ENCODE peak calls at places on chromosome 7, in nine cellular contexts. E, H, C, Z, R, V, F, L and K are unnamed samples.

GRCh38 chr7:145088111-145088745 is 252.4 kb upstream of the TPK1 start:
- DNase-seq in E (no peak), H (no peak), C (no peak), Z (no peak), R (no peak), V (no peak), F (no peak), L (no peak), K (no peak)

GRCh38 chr7:47663239-47663638 is 81.3 kb upstream of the TNS3 start:
- DNase-seq in E (no peak), H (no peak), C (no peak), Z (no peak), R (no peak), V (no peak), F (no peak), L (no peak), K (no peak)

GRCh38 chr7:11650030-11650429 is 182.0 kb downstream of the THSD7A start:
- DNase-seq in E (peak; percentile 15), H (no peak), C (no peak), Z (no peak), R (no peak), V (no peak), F (peak; percentile 72), L (no peak), K (no peak)

GRCh38 chr7:112630565-112630964 is 149.8 kb downstream of the LSMEM1 start:
- DNase-seq in E (no peak), H (no peak), C (no peak), Z (no peak), R (no peak), V (no peak), F (peak; percentile 78), L (no peak), K (no peak)

GRCh38 chr7:405489-406211 is 114.0 kb downstream of the PDGFA start:
- DNase-seq in E (no peak), H (no peak), C (no peak), Z (no peak), R (no peak), V (no peak), F (no peak), L (no peak), K (no peak)

GRCh38 chr7:105581066-105581811 is at the start of gene EFCAB10:
- DNase-seq in E (no peak), H (peak; percentile 73), C (peak; percentile 63), Z (peak; percentile 92), R (peak; percentile 77), V (peak; percentile 79), F (peak; percentile 54), L (peak; percentile 82), K (peak; percentile 77)

GRCh38 chr7:45026984-45027773 is 27.2 kb downstream of the CCM2 start:
- DNase-seq in E (no peak), H (no peak), C (no peak), Z (no peak), R (peak; percentile 46), V (no peak), F (peak; percentile 42), L (peak; percentile 31), K (no peak)

GRCh38 chr7:117277576-117277975 is 45.3 kb downstream of the WNT2 start:
- DNase-seq in E (no peak), H (no peak), C (no peak), Z (no peak), R (no peak), V (no peak), F (no peak), L (no peak), K (no peak)

GRCh38 chr7:137820677-137821420 is 25.9 kb downstream of the DGKI start:
- DNase-seq in E (peak; percentile 75), H (peak; percentile 54), C (peak; percentile 26), Z (peak; percentile 91), R (no peak), V (peak; percentile 2), F (peak; percentile 79), L (no peak), K (peak; percentile 24)

GRCh38 chr7:11746591-11746990 is 85.4 kb downstream of the THSD7A start:
- DNase-seq in E (no peak), H (no peak), C (no peak), Z (no peak), R (no peak), V (no peak), F (no peak), L (no peak), K (no peak)

GRCh38 chr7:20797174-20798080 is 10.7 kb upstream of the SP8 start:
- DNase-seq in E (peak; percentile 18), H (peak; percentile 57), C (no peak), Z (no peak), R (peak; percentile 51), V (no peak), F (no peak), L (peak; percentile 68), K (no peak)

GRCh38 chr7:82270909-82271308 is 172.7 kb downstream of the CACNA2D1 start:
- DNase-seq in E (no peak), H (no peak), C (no peak), Z (no peak), R (no peak), V (no peak), F (no peak), L (no peak), K (no peak)

GRCh38 chr7:106347229-106347833 is 62.5 kb upstream of the NAMPT start:
- DNase-seq in E (no peak), H (no peak), C (no peak), Z (no peak), R (peak; percentile 29), V (no peak), F (no peak), L (no peak), K (no peak)

GRCh38 chr7:134512271-134512670 is 15.1 kb upstream of the AKR1B10 start:
- DNase-seq in E (no peak), H (no peak), C (no peak), Z (no peak), R (no peak), V (no peak), F (no peak), L (no peak), K (no peak)

GRCh38 chr7:78953090-78953489 is 500.4 kb downstream of the MAGI2 start:
- DNase-seq in E (no peak), H (no peak), C (no peak), Z (no peak), R (no peak), V (no peak), F (no peak), L (no peak), K (no peak)

GRCh38 chr7:127930341-127931328 is 100.6 kb downstream of the LRRC4 start:
- DNase-seq in E (no peak), H (no peak), C (no peak), Z (no peak), R (no peak), V (no peak), F (no peak), L (no peak), K (no peak)

GRCh38 chr7:150737265-150738055 is at the start of gene GIMAP5:
- DNase-seq in E (no peak), H (no peak), C (peak; percentile 25), Z (no peak), R (peak; percentile 76), V (no peak), F (no peak), L (no peak), K (no peak)

GRCh38 chr7:157575181-157575580 is 238.4 kb downstream of the DNAJB6 start:
- DNase-seq in E (no peak), H (no peak), C (no peak), Z (no peak), R (no peak), V (no peak), F (no peak), L (no peak), K (no peak)

GRCh38 chr7:118232837-118233236 is 8.3 kb downstream of the ANKRD7 start:
- DNase-seq in E (peak; percentile 59), H (no peak), C (no peak), Z (no peak), R (no peak), V (no peak), F (no peak), L (no peak), K (no peak)

GRCh38 chr7:102914585-102914984 is 1.8 kb downstream of the LRRC17 start:
- DNase-seq in E (no peak), H (no peak), C (no peak), Z (no peak), R (no peak), V (peak; percentile 3), F (peak; percentile 92), L (no peak), K (no peak)

GRCh38 chr7:44711528-44711927 is 37.1 kb upstream of the ZMIZ2 start:
- DNase-seq in E (no peak), H (no peak), C (no peak), Z (no peak), R (no peak), V (no peak), F (no peak), L (no peak), K (no peak)

GRCh38 chr7:151130741-151131157 is 36.7 kb downstream of the GBX1 start:
- DNase-seq in E (no peak), H (no peak), C (no peak), Z (no peak), R (no peak), V (no peak), F (no peak), L (no peak), K (no peak)

GRCh38 chr7:91566333-91566732 is 302.1 kb downstream of the FZD1 start:
- DNase-seq in E (no peak), H (no peak), C (no peak), Z (no peak), R (no peak), V (no peak), F (no peak), L (no peak), K (no peak)

GRCh38 chr7:157502701-157503111 is 165.9 kb downstream of the DNAJB6 start:
- DNase-seq in E (no peak), H (no peak), C (no peak), Z (no peak), R (peak; percentile 68), V (no peak), F (peak; percentile 34), L (no peak), K (no peak)

GRCh38 chr7:41428330-41428729 is 274.6 kb downstream of the INHBA start:
- DNase-seq in E (no peak), H (no peak), C (no peak), Z (no peak), R (no peak), V (no peak), F (peak; percentile 18), L (no peak), K (no peak)

GRCh38 chr7:39314869-39315268 is 251.3 kb upstream of the YAE1 start:
- DNase-seq in E (no peak), H (no peak), C (no peak), Z (no peak), R (no peak), V (no peak), F (no peak), L (no peak), K (no peak)

GRCh38 chr7:150515248-150515647 is 576 bp downstream of the GIMAP7 start:
- DNase-seq in E (no peak), H (no peak), C (no peak), Z (no peak), R (no peak), V (no peak), F (no peak), L (no peak), K (no peak)

GRCh38 chr7:138957217-138957616 is 24.0 kb downstream of the KIAA1549 start:
- DNase-seq in E (no peak), H (no peak), C (no peak), Z (no peak), R (no peak), V (no peak), F (no peak), L (no peak), K (no peak)

GRCh38 chr7:36967387-36967786 is 243.1 kb upstream of the AOAH start:
- DNase-seq in E (peak; percentile 72), H (no peak), C (peak; percentile 75), Z (peak; percentile 6), R (no peak), V (peak; percentile 49), F (peak; percentile 77), L (peak; percentile 33), K (no peak)

GRCh38 chr7:86762129-86762528 is 118.4 kb downstream of the GRM3 start:
- DNase-seq in E (no peak), H (no peak), C (no peak), Z (no peak), R (no peak), V (no peak), F (no peak), L (no peak), K (no peak)

GRCh38 chr7:84876036-84876821 is 310.6 kb downstream of the SEMA3D start:
- DNase-seq in E (no peak), H (no peak), C (no peak), Z (no peak), R (no peak), V (no peak), F (no peak), L (no peak), K (no peak)